ENCODE peak calls at places on chromosomes 13 and 19, in seven cellular contexts. V is lower leg skin, N is cardiac muscle cell, L is heart right ventricle, A is ascending aorta, K is K562, I is left ventricle myocardium inferior. O is an unnamed sample.

GRCh38 chr13:30870049-30870884 is 35.8 kb upstream of the MEDAG start:
- DNase-seq in N (peak; percentile 99), L (peak; percentile 65), V (peak; percentile 89), K (peak; percentile 81), I (peak; percentile 64), A (peak; percentile 92), O (peak; percentile 99)

GRCh38 chr13:33280550-33280905 is 5.0 kb downstream of the STARD13 start:
- DNase-seq in L (no peak), I (no peak), N (no peak), K (no peak), A (no peak), V (no peak), O (no peak)

GRCh38 chr19:40754611-40755247 is 3.7 kb downstream of the SNRPA start:
- DNase-seq in V (no peak), A (no peak), L (no peak), K (no peak), N (peak; percentile 30), I (no peak), O (peak; percentile 29)

GRCh38 chr13:28750187-28751045 is 31.6 kb upstream of the SLC46A3 start:
- DNase-seq in N (peak; percentile 42), L (no peak), V (no peak), A (no peak), K (no peak), I (no peak), O (peak; percentile 46)

GRCh38 chr13:25478186-25478585 is 106.4 kb downstream of the ATP8A2 start:
- DNase-seq in V (no peak), A (no peak), I (no peak), K (peak; percentile 4), L (no peak), N (peak; percentile 3), O (no peak)

GRCh38 chr13:53197424-53197823 is 168.8 kb downstream of the OLFM4 start:
- DNase-seq in A (no peak), I (no peak), K (no peak), L (no peak), V (no peak), N (no peak), O (no peak)

GRCh38 chr13:24910502-24911134 is 146.6 kb downstream of the RNF17 start:
- DNase-seq in L (no peak), A (no peak), N (no peak), K (no peak), I (no peak), V (no peak), O (no peak)

GRCh38 chr13:98169331-98169730 is 7.7 kb downstream of the RNF113B start:
- DNase-seq in V (no peak), N (no peak), I (no peak), A (no peak), L (no peak), K (no peak), O (no peak)

GRCh38 chr19:3073159-3073563 is 10.9 kb upstream of the TLE5 start:
- DNase-seq in L (no peak), V (no peak), K (peak; percentile 91), A (no peak), N (peak; percentile 87), I (no peak), O (peak; percentile 68)

GRCh38 chr13:94343243-94343585 is 136.3 kb downstream of the DCT start:
- DNase-seq in K (no peak), V (no peak), N (no peak), L (no peak), I (no peak), A (peak; percentile 67), O (no peak)

GRCh38 chr13:110396913-110397379 is 89.9 kb downstream of the COL4A2 start:
- DNase-seq in A (peak; percentile 99), N (peak; percentile 100), I (peak; percentile 87), K (no peak), V (peak; percentile 90), L (peak; percentile 83), O (peak; percentile 100)

GRCh38 chr13:110166598-110166997 is 140.4 kb downstream of the COL4A1 start:
- DNase-seq in A (no peak), N (no peak), L (no peak), I (no peak), K (no peak), V (no peak), O (no peak)

GRCh38 chr19:50158577-50158976 is 4.5 kb downstream of the IZUMO2 start:
- DNase-seq in K (no peak), A (no peak), I (no peak), V (no peak), L (no peak), N (no peak), O (no peak)

GRCh38 chr13:51619614-51620013 is 35.4 kb downstream of the WDFY2 start:
- DNase-seq in A (no peak), N (peak; percentile 39), L (no peak), I (no peak), V (no peak), K (no peak), O (peak; percentile 78)

GRCh38 chr13:79935121-79935520 is 405.8 kb downstream of the SPRY2 start:
- DNase-seq in L (no peak), N (no peak), K (no peak), A (no peak), I (no peak), V (no peak), O (peak; percentile 57)

GRCh38 chr19:3358919-3359849 is 7.2 kb upstream of the NFIC start:
- DNase-seq in L (peak; percentile 72), I (peak; percentile 78), K (peak; percentile 83), V (no peak), N (peak; percentile 72), A (peak; percentile 81), O (peak; percentile 59)

GRCh38 chr13:112968380-112968909 is 569 bp upstream of the MCF2L start:
- DNase-seq in N (no peak), L (no peak), A (no peak), V (no peak), I (peak; percentile 55), K (no peak), O (no peak)

GRCh38 chr19:46232468-46232867 is 2.9 kb downstream of the IGFL1 start:
- DNase-seq in V (no peak), A (no peak), I (no peak), K (no peak), N (no peak), L (no peak), O (no peak)

GRCh38 chr13:108352599-108352998 is 83.1 kb downstream of the TNFSF13B start:
- DNase-seq in I (no peak), K (no peak), A (no peak), N (peak; percentile 5), V (no peak), L (no peak), O (no peak)

GRCh38 chr13:68066879-68067513 is 836.9 kb upstream of the PCDH9 start:
- DNase-seq in I (no peak), N (no peak), L (no peak), V (no peak), K (no peak), A (no peak), O (no peak)

GRCh38 chr19:47819841-47820244 is 1.9 kb upstream of the CRX start:
- DNase-seq in L (no peak), V (no peak), A (no peak), K (no peak), I (no peak), N (no peak), O (no peak)

GRCh38 chr19:47820410-47820809 is 1.3 kb upstream of the CRX start:
- DNase-seq in L (no peak), N (no peak), I (no peak), V (no peak), A (no peak), K (no peak), O (no peak)

GRCh38 chr19:47826800-47827199 is 5.1 kb downstream of the CRX start:
- DNase-seq in N (no peak), A (no peak), K (no peak), I (no peak), L (no peak), V (no peak), O (no peak)

GRCh38 chr19:47821460-47822020 is at the start of gene CRX:
- DNase-seq in N (no peak), L (no peak), K (no peak), I (no peak), A (no peak), V (no peak), O (no peak)

DNA sequence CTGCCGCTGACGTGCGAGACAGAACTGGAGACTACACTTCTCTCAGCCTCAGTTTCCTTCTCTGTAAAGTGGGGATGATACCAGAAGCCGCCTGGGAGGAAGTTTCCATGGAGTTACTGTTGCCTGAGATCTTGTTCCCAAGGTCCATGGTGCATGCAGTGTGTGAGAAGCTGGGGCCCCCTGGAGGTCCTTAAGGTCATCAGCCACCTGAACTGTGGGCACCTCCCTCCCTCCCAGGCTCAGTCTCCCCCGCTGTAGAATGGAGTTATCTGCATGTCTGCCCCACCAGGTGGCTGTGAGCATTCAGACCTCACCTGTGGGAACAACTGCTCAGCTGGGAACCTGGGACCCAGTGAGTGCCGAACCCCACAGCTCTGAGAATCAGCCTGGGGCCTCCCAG is 2.7 kb downstream of the CRX start:
- DNase-seq in V (no peak), A (no peak), K (no peak), I (no peak), L (no peak), N (no peak), O (no peak)
- H3K4me3 ChIP-seq in V (no peak overlapping the region), A (no peak overlapping the region), K (no peak overlapping the region), I (no peak overlapping the region), L (no peak overlapping the region), N (no peak overlapping the region), O (no peak overlapping the region)

GRCh38 chr19:33176670-33177416 is 17.3 kb upstream of the LRP3 start:
- DNase-seq in V (peak; percentile 98), A (peak; percentile 99), N (peak; percentile 99), I (peak; percentile 95), L (peak; percentile 97), K (peak; percentile 99), O (peak; percentile 99)
- TF ChIP-seq CTCF in V (no peak), A (no peak), N (peak; percentile 29), I (peak; percentile 42), L (no peak), K (peak; percentile 36), O (peak; percentile 4)

DNA sequence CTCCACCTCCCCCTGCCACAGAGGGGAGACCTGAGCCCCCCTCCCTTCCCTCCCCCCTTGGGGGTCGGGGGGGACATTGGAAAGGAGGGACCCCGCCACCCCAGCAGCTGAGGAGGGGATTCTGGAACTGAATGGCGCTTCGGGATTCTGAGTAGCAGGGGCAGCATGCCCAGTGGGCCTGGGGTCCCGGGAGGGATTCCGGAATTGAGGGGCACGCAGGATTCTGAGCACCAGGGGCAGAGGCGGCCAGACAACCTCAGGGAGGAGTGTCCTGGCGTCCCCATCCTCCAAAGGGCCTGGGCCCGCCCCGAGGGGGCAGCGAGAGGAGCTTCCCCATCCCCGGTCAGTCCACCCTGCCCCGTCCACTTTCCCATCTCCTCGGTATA is 2.4 kb upstream of the APOE start:
- DNase-seq in A (no peak), I (no peak), L (no peak), V (no peak), N (no peak), K (no peak), O (no peak)
- H3K4me3 ChIP-seq in A (no peak overlapping the region), I (no peak overlapping the region), L (no peak overlapping the region), V (no peak overlapping the region), N (no peak overlapping the region), K (no peak overlapping the region), O (no peak overlapping the region)

DNA sequence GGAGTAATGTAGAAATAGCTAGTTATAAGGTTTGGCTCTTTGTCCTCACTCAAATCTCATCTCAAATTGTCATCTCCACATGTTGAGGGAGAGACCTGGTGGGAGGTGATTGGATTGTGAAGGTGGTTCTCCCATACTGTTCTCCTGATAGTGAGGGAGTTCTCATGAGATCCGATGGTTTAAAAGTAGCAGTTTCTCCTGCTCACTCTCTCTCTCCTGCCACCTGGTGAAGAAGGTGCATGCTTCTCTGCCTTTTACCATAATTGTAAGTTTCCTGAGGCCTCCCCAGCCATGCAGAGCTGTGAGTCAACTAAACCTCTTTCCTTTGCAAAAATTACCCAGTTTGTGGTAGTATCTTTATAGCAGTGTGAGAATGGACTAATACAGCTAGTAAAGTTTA is 849.4 kb downstream of the DACH1 start:
- DNase-seq in V (no peak), I (no peak), N (no peak), K (no peak), A (no peak), L (no peak), O (no peak)
- TF ChIP-seq CTCF in V (no peak), I (no peak), N (no peak), K (no peak), A (no peak), L (no peak), O (no peak)